ENCODE peak calls at places on chromosomes 11 and 22, in seven cellular contexts. S is K562, D is GM12878, E is IMR-90, O is A549, R is HepG2, I is H1. N is an unnamed sample.
A peak's percentile ranks its signal among the peaks of the same experiment; 100 is the strongest.

GRCh38 chr11:116692318-116693106 is 80.3 kb downstream of the BUD13 start:
- DNase-seq in S (no peak), D (no peak), E (no peak), O (no peak), R (no peak), I (no peak), N (peak; percentile 14)

GRCh38 chr11:66692446-66692845 is 14.8 kb upstream of the RBM4B start:
- DNase-seq in S (no peak), D (no peak), E (no peak), O (no peak), R (no peak), I (no peak), N (no peak)

GRCh38 chr11:100831929-100832480 is 144.9 kb downstream of the ARHGAP42 start:
- DNase-seq in S (no peak), D (no peak), E (no peak), O (no peak), R (no peak), I (no peak), N (no peak)

GRCh38 chr11:60504219-60504618 is 11.0 kb upstream of the MS4A13 start:
- DNase-seq in S (no peak), D (peak; percentile 32), E (no peak), O (no peak), R (no peak), I (no peak), N (no peak)

GRCh38 chr11:69233761-69234136 is 60.2 kb upstream of the MYEOV start:
- DNase-seq in S (no peak), D (no peak), E (no peak), O (no peak), R (no peak), I (no peak), N (no peak)

GRCh38 chr22:44405661-44406060 is 92.4 kb downstream of the RTL6 start:
- DNase-seq in S (no peak), D (no peak), E (no peak), O (no peak), R (no peak), I (no peak), N (no peak)

GRCh38 chr22:45580703-45581381 is 78.2 kb downstream of the FBLN1 start:
- DNase-seq in S (no peak), D (no peak), E (no peak), O (no peak), R (no peak), I (no peak), N (no peak)

GRCh38 chr22:38770257-38770949 is 14.6 kb upstream of the SUN2 start:
- DNase-seq in S (no peak), D (no peak), E (no peak), O (no peak), R (no peak), I (no peak), N (no peak)

GRCh38 chr22:25555506-25556060 is 8.9 kb upstream of the GRK3 start:
- DNase-seq in S (no peak), D (no peak), E (no peak), O (no peak), R (no peak), I (no peak), N (no peak)

GRCh38 chr11:116162541-116163230 is 610.1 kb downstream of the BUD13 start:
- DNase-seq in S (no peak), D (no peak), E (no peak), O (no peak), R (no peak), I (no peak), N (no peak)

GRCh38 chr11:67499808-67500793 is 5.1 kb downstream of the PITPNM1 start:
- DNase-seq in S (no peak), D (no peak), E (no peak), O (no peak), R (no peak), I (no peak), N (no peak)

GRCh38 chr11:1767399-1768140 is 3.8 kb upstream of the CTSD start:
- DNase-seq in S (no peak), D (no peak), E (no peak), O (no peak), R (no peak), I (no peak), N (no peak)

GRCh38 chr11:63210111-63210510 is 33.3 kb downstream of the SLC22A25 start:
- DNase-seq in S (no peak), D (no peak), E (no peak), O (no peak), R (no peak), I (no peak), N (no peak)

GRCh38 chr11:8878771-8879170 is 32.2 kb upstream of the AKIP1 start:
- DNase-seq in S (no peak), D (no peak), E (no peak), O (no peak), R (no peak), I (no peak), N (no peak)

GRCh38 chr11:75160880-75161279 is 10.0 kb downstream of the SLCO2B1 start:
- DNase-seq in S (no peak), D (no peak), E (no peak), O (no peak), R (no peak), I (no peak), N (no peak)

GRCh38 chr22:45310331-45311032 is 748 bp downstream of the FAM118A start:
- DNase-seq in S (peak; percentile 27), D (no peak), E (no peak), O (no peak), R (no peak), I (no peak), N (no peak)

GRCh38 chr11:3866206-3866605 is 10.7 kb downstream of the STIM1 start:
- DNase-seq in S (peak; percentile 79), D (no peak), E (no peak), O (no peak), R (peak; percentile 84), I (no peak), N (no peak)

GRCh38 chr11:44047931-44048431 is at the start of gene ACCSL:
- DNase-seq in S (peak; percentile 21), D (no peak), E (no peak), O (no peak), R (no peak), I (no peak), N (no peak)

GRCh38 chr11:79702303-79702702 is 261.5 kb upstream of the TENM4 start:
- DNase-seq in S (no peak), D (no peak), E (no peak), O (no peak), R (no peak), I (no peak), N (no peak)

DNA sequence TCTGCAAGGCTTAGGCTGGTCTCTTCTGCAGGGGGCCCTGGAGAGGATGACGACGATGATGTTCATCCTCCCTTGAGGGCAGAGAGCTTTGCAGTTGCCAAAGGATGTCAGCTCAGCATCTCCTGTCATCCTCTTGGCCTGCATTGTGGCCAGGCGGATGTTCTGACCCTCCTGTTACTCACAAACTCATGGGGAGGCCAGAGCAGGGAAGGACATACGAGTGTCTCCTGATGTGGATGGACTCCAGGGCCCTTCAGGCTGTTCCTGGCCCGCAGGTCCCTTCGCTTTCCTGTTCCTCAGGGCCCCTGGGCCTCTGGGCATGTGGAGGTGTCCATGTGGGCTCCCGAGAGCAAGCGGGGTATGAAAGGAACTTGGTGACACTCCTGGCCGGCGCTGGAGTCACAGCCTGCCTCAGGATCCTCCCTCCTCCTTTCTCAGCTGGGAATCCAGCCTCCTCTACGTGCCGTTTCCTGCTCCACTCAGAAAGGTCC is 8.5 kb downstream of the ADORA2A start:
- DNase-seq in S (no peak), D (no peak), E (peak; percentile 39), O (no peak), R (no peak), I (no peak), N (peak; percentile 13)
- TF ChIP-seq RFX5 in S (no peak), D (no peak), E (no peak), O (no peak), R (no peak), I (no peak), N (no peak)

GRCh38 chr11:133408936-133409335 is 123.4 kb downstream of the OPCML start:
- DNase-seq in S (no peak), D (no peak), E (no peak), O (no peak), R (no peak), I (no peak), N (no peak)
- H3K4me1 ChIP-seq in S (no peaks in the 10 kb centered on the region), D (peaks cover 18% of the 10 kb centered on the region), E (no peaks in the 10 kb centered on the region), O (no peaks in the 10 kb centered on the region), R (no peaks in the 10 kb centered on the region), I (no peaks in the 10 kb centered on the region), N (peaks cover 6% of the 10 kb centered on the region)

DNA sequence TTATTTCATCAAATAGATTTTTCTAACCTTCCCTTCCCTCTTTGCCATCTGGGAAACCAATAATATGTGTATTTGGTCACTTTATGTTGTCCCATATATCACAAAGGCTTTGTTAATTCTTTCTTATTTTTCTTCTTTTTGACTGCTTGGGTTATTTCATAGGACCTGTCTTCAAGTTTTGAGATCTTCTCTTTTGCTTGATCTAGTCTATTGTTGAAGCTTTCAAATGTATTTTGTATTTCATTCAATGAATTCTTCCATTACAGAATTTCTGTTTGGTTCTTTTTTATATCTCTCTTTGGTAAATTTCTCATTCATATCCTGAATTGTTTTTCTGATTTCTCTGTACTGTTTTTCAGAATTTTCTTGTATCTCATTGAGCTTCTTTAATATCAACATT is 132.1 kb downstream of the FCHSD2 start:
- DNase-seq in S (no peak), D (no peak), E (no peak), O (no peak), R (no peak), I (no peak), N (no peak)
- TF ChIP-seq RFX5 in S (no peak), D (no peak), E (no peak), O (no peak), R (no peak), I (no peak), N (no peak)

DNA sequence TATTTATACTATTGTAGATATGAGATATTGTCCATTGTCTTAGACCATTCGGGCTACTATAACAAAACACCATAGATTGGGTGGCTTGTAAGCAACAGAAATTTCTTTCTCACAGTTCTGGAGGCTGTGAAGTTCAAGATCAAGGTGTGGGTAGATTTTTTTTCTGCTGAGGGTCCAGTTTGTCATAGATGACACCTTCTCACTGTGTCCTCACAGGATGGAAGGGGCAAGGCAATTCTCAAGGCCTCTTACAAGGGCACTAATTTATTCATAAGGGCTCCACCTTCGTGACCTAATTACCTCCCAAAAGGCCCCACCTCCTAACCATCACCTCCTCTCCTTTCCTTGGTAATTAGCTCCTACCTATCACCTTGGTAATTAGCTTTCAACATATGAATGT is 92.4 kb upstream of the CD44 start:
- DNase-seq in S (no peak), D (no peak), E (no peak), O (no peak), R (no peak), I (no peak), N (no peak)
- H3K4me1 ChIP-seq in S (no peaks in the 10 kb centered on the region), D (peaks cover 20% of the 10 kb centered on the region), E (peaks cover 3% of the 10 kb centered on the region), O (peaks cover 9% of the 10 kb centered on the region), R (peaks cover 18% of the 10 kb centered on the region), I (no peaks in the 10 kb centered on the region), N (no peaks in the 10 kb centered on the region)